ENCODE peak calls at places on chromosomes 6 and 20, in six cellular contexts. One of them, this sample, is unnamed.

GRCh38 chr20:3652217-3652616 is 11.0 kb downstream of the GFRA4 start:
- DNase-seq in astrocyte of the cerebellum: no peak
- DNase-seq in fibroblast of mammary gland: no peak
- DNase-seq in NCI-H524 treated with DMSO at 0.1 percent for 48 hours: no peak
- DNase-seq in NCI-H1105: no peak
- DNase-seq in SW 1271: no peak
- DNase-seq in this sample: no peak

GRCh38 chr6:160039441-160039840 is 70.6 kb downstream of the IGF2R start:
- DNase-seq in astrocyte of the cerebellum: no peak
- DNase-seq in fibroblast of mammary gland: no peak
- DNase-seq in NCI-H524 treated with DMSO at 0.1 percent for 48 hours: no peak
- DNase-seq in NCI-H1105: no peak
- DNase-seq in SW 1271: no peak
- DNase-seq in this sample: no peak

GRCh38 chr20:37344506-37345338 is 1.2 kb upstream of the SRC start:
- DNase-seq in astrocyte of the cerebellum: no peak
- DNase-seq in fibroblast of mammary gland: no peak
- DNase-seq in NCI-H524 treated with DMSO at 0.1 percent for 48 hours: no peak
- DNase-seq in NCI-H1105: no peak
- DNase-seq in SW 1271: no peak
- DNase-seq in this sample: no peak

GRCh38 chr20:54094268-54094580 is 23.8 kb upstream of the BCAS1 start:
- DNase-seq in astrocyte of the cerebellum: no peak
- DNase-seq in fibroblast of mammary gland: no peak
- DNase-seq in NCI-H524 treated with DMSO at 0.1 percent for 48 hours: no peak
- DNase-seq in NCI-H1105: no peak
- DNase-seq in SW 1271: no peak
- DNase-seq in this sample: no peak

GRCh38 chr6:116266803-116267202 is 12.9 kb downstream of the TSPYL1 start:
- DNase-seq in astrocyte of the cerebellum: no peak
- DNase-seq in fibroblast of mammary gland: peak
- DNase-seq in NCI-H524 treated with DMSO at 0.1 percent for 48 hours: no peak
- DNase-seq in NCI-H1105: no peak
- DNase-seq in SW 1271: no peak
- DNase-seq in this sample: no peak

GRCh38 chr6:34391023-34391485 is 1.4 kb downstream of the NUDT3 start:
- DNase-seq in astrocyte of the cerebellum: peak
- DNase-seq in fibroblast of mammary gland: peak
- DNase-seq in NCI-H524 treated with DMSO at 0.1 percent for 48 hours: peak
- DNase-seq in NCI-H1105: no peak
- DNase-seq in SW 1271: no peak
- DNase-seq in this sample: no peak

GRCh38 chr6:52595000-52595795 is 18.3 kb upstream of the TRAM2 start:
- DNase-seq in astrocyte of the cerebellum: no peak
- DNase-seq in fibroblast of mammary gland: peak
- DNase-seq in NCI-H524 treated with DMSO at 0.1 percent for 48 hours: peak
- DNase-seq in NCI-H1105: no peak
- DNase-seq in SW 1271: no peak
- DNase-seq in this sample: peak

GRCh38 chr20:20359628-20360027 is 8.3 kb upstream of the INSM1 start:
- DNase-seq in astrocyte of the cerebellum: no peak
- DNase-seq in fibroblast of mammary gland: no peak
- DNase-seq in NCI-H524 treated with DMSO at 0.1 percent for 48 hours: no peak
- DNase-seq in NCI-H1105: no peak
- DNase-seq in SW 1271: no peak
- DNase-seq in this sample: no peak

GRCh38 chr6:126945150-126945549 is 173.3 kb upstream of the RSPO3 start:
- DNase-seq in astrocyte of the cerebellum: no peak
- DNase-seq in fibroblast of mammary gland: no peak
- DNase-seq in NCI-H524 treated with DMSO at 0.1 percent for 48 hours: no peak
- DNase-seq in NCI-H1105: no peak
- DNase-seq in SW 1271: no peak
- DNase-seq in this sample: no peak

GRCh38 chr20:48489046-48489463 is 338.7 kb downstream of the PREX1 start:
- DNase-seq in astrocyte of the cerebellum: no peak
- DNase-seq in fibroblast of mammary gland: no peak
- DNase-seq in NCI-H524 treated with DMSO at 0.1 percent for 48 hours: no peak
- DNase-seq in NCI-H1105: no peak
- DNase-seq in SW 1271: no peak
- DNase-seq in this sample: no peak

GRCh38 chr6:100925756-100926155 is 44.6 kb upstream of the ASCC3 start:
- DNase-seq in astrocyte of the cerebellum: no peak
- DNase-seq in fibroblast of mammary gland: no peak
- DNase-seq in NCI-H524 treated with DMSO at 0.1 percent for 48 hours: no peak
- DNase-seq in NCI-H1105: no peak
- DNase-seq in SW 1271: no peak
- DNase-seq in this sample: no peak

GRCh38 chr20:36298795-36299339 is 7.3 kb upstream of the DLGAP4 start:
- DNase-seq in astrocyte of the cerebellum: no peak
- DNase-seq in fibroblast of mammary gland: no peak
- DNase-seq in NCI-H524 treated with DMSO at 0.1 percent for 48 hours: no peak
- DNase-seq in NCI-H1105: no peak
- DNase-seq in SW 1271: no peak
- DNase-seq in this sample: no peak

GRCh38 chr20:6504826-6505225 is 262.7 kb upstream of the BMP2 start:
- DNase-seq in astrocyte of the cerebellum: no peak
- DNase-seq in fibroblast of mammary gland: peak
- DNase-seq in NCI-H524 treated with DMSO at 0.1 percent for 48 hours: no peak
- DNase-seq in NCI-H1105: no peak
- DNase-seq in SW 1271: no peak
- DNase-seq in this sample: no peak

GRCh38 chr20:63829943-63830820 is 882 bp downstream of the ZBTB46 start:
- DNase-seq in astrocyte of the cerebellum: no peak
- DNase-seq in fibroblast of mammary gland: no peak
- DNase-seq in NCI-H524 treated with DMSO at 0.1 percent for 48 hours: no peak
- DNase-seq in NCI-H1105: no peak
- DNase-seq in SW 1271: no peak
- DNase-seq in this sample: no peak

GRCh38 chr6:16305788-16306187 is 67.4 kb downstream of the GMPR start:
- DNase-seq in astrocyte of the cerebellum: no peak
- DNase-seq in fibroblast of mammary gland: no peak
- DNase-seq in NCI-H524 treated with DMSO at 0.1 percent for 48 hours: no peak
- DNase-seq in NCI-H1105: no peak
- DNase-seq in SW 1271: no peak
- DNase-seq in this sample: no peak

GRCh38 chr6:2111162-2111677 is 134.2 kb downstream of the GMDS start:
- DNase-seq in astrocyte of the cerebellum: peak
- DNase-seq in fibroblast of mammary gland: peak
- DNase-seq in NCI-H524 treated with DMSO at 0.1 percent for 48 hours: no peak
- DNase-seq in NCI-H1105: no peak
- DNase-seq in SW 1271: no peak
- DNase-seq in this sample: peak

GRCh38 chr6:168192195-168192900 is 113.3 kb upstream of the FRMD1 start:
- DNase-seq in astrocyte of the cerebellum: no peak
- DNase-seq in fibroblast of mammary gland: no peak
- DNase-seq in NCI-H524 treated with DMSO at 0.1 percent for 48 hours: no peak
- DNase-seq in NCI-H1105: peak
- DNase-seq in SW 1271: no peak
- DNase-seq in this sample: no peak

GRCh38 chr6:163765326-163765725 is 350.8 kb downstream of the QKI start:
- DNase-seq in astrocyte of the cerebellum: no peak
- DNase-seq in fibroblast of mammary gland: no peak
- DNase-seq in NCI-H524 treated with DMSO at 0.1 percent for 48 hours: no peak
- DNase-seq in NCI-H1105: no peak
- DNase-seq in SW 1271: no peak
- DNase-seq in this sample: no peak

GRCh38 chr6:157597461-157598312 is 216.7 kb downstream of the ZDHHC14 start:
- DNase-seq in astrocyte of the cerebellum: no peak
- DNase-seq in fibroblast of mammary gland: peak
- DNase-seq in NCI-H524 treated with DMSO at 0.1 percent for 48 hours: no peak
- DNase-seq in NCI-H1105: no peak
- DNase-seq in SW 1271: no peak
- DNase-seq in this sample: no peak

GRCh38 chr20:32528905-32529670 is 56.0 kb downstream of the NOL4L start:
- DNase-seq in astrocyte of the cerebellum: no peak
- DNase-seq in fibroblast of mammary gland: no peak
- DNase-seq in NCI-H524 treated with DMSO at 0.1 percent for 48 hours: no peak
- DNase-seq in NCI-H1105: peak
- DNase-seq in SW 1271: no peak
- DNase-seq in this sample: no peak

GRCh38 chr20:24256307-24256706 is 213.1 kb upstream of the SYNDIG1 start:
- DNase-seq in astrocyte of the cerebellum: no peak
- DNase-seq in fibroblast of mammary gland: no peak
- DNase-seq in NCI-H524 treated with DMSO at 0.1 percent for 48 hours: no peak
- DNase-seq in NCI-H1105: no peak
- DNase-seq in SW 1271: no peak
- DNase-seq in this sample: no peak

GRCh38 chr6:156808287-156808686 is 31.1 kb downstream of the ARID1B start:
- DNase-seq in astrocyte of the cerebellum: no peak
- DNase-seq in fibroblast of mammary gland: peak
- DNase-seq in NCI-H524 treated with DMSO at 0.1 percent for 48 hours: no peak
- DNase-seq in NCI-H1105: no peak
- DNase-seq in SW 1271: no peak
- DNase-seq in this sample: no peak

This sample was measured in brain pericyte.